ENCODE peak calls at places on chromosomes 1 and 21, in eight cellular contexts. V, H, I, B, S, W, E and R are unnamed samples.

GRCh38 chr1:230416430-230416829 is 9.7 kb downstream of the PGBD5 start:
- DNase-seq in W (no peak), H (no peak), V (no peak), I (no peak), B (no peak), S (no peak), E (no peak), R (no peak)

GRCh38 chr1:36112823-36113222 is 12.2 kb downstream of the COL8A2 start:
- DNase-seq in I (no peak), B (no peak), V (no peak), W (no peak), S (no peak), E (no peak), H (no peak), R (no peak)

GRCh38 chr1:202957733-202958543 is at the start of gene ADIPOR1:
- DNase-seq in I (peak), S (peak), B (peak), E (peak), V (peak), W (peak), H (peak), R (no peak)

GRCh38 chr1:6580119-6580587 is 359 bp downstream of the ZBTB48 start:
- DNase-seq in V (no peak), B (no peak), I (no peak), H (no peak), E (no peak), S (no peak), W (no peak), R (no peak)

GRCh38 chr1:111062081-111062480 is 77.8 kb downstream of the DRAM2 start:
- DNase-seq in S (no peak), W (no peak), I (no peak), H (no peak), E (peak), V (no peak), B (no peak), R (no peak)

GRCh38 chr1:245809361-245809760 is 654.6 kb downstream of the KIF26B start:
- DNase-seq in W (no peak), B (no peak), S (no peak), H (no peak), V (no peak), I (no peak), E (no peak), R (no peak)

GRCh38 chr1:23530750-23531651 is at the start of gene E2F2:
- DNase-seq in S (peak), V (no peak), B (peak), E (peak), I (peak), H (peak), W (peak), R (no peak)

GRCh38 chr1:202807367-202807925 is 775 bp downstream of the KDM5B start:
- DNase-seq in W (peak), E (no peak), S (peak), V (no peak), H (peak), I (no peak), B (no peak), R (no peak)

GRCh38 chr1:209510063-209510462 is 73.5 kb upstream of the CAMK1G start:
- DNase-seq in H (no peak), B (no peak), V (no peak), W (no peak), I (no peak), E (no peak), S (no peak), R (no peak)

GRCh38 chr1:47333578-47333921 is at the start of gene CMPK1:
- DNase-seq in H (peak), E (peak), S (peak), I (peak), V (peak), B (peak), W (peak), R (no peak)

GRCh38 chr1:160081261-160081936 is at the start of gene KCNJ9:
- DNase-seq in H (no peak), S (no peak), B (no peak), W (peak), I (no peak), E (no peak), V (no peak), R (no peak)

GRCh38 chr1:46539968-46540367 is 11.5 kb downstream of the KNCN start:
- DNase-seq in W (peak), S (no peak), E (peak), V (no peak), B (peak), H (no peak), I (no peak), R (no peak)

DNA sequence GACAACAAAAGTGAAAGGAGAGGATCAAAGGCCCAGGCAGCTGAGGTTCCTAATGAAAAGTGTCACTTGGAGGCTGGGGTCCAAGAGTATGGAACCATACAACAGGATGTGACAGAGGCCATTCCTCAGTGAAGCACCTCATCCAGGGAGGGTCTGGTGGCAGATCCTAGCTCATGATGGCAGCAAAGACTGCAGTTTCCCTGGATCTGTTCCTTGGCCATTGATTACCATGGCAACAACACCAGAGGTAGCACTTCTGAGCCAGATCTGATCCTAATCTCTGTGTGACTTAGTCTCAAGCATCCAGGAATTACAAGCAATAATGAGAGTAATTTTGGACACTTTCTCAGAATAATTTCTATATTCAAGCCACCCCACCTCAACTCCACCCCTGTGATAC is 12.9 kb downstream of the FAM177B start:
- DNase-seq in E (no peak), S (no peak), I (no peak), H (no peak), W (peak), V (no peak), B (peak), R (no peak)
- TF ChIP-seq CTCF in E (no peak), S (no peak), I (no peak), H (no peak), W (no peak), V (no peak), B (peak), R (no peak)

GRCh38 chr21:33977721-33978369 is 62.2 kb upstream of the ATP5PO start:
- DNase-seq in H (no peak), W (no peak), E (no peak), S (no peak), I (no peak), V (no peak), B (no peak), R (no peak)
- H3K4me3 ChIP-seq in H (no peak), W (no peak), E (no peak), S (no peak), I (no peak), V (no peak), B (no peak), R (no peak)

DNA sequence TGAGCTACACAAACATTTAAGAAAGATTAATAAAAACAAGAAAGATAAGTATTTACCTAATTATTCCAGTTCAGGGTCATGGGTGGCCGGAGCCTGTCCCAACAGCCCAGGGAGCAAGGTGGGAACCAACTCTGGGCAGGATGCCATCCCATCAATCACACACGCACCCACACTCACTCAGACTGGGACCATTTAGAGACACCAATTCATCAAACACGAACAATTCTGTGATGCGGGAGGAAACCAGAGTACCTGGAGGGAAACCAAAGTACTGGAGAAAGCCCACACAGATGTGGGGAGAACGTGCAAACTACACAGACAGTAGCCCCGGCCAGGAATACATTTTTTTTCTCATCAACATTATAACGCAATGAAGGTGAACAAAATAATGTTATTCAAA is 16.2 kb downstream of the WASF2 start:
- DNase-seq in W (no peak), B (no peak), H (no peak), I (no peak), E (no peak), S (no peak), V (no peak), R (no peak)
- TF ChIP-seq CTCF in W (no peak), B (no peak), H (no peak), I (no peak), E (no peak), S (no peak), V (no peak), R (no peak)

DNA sequence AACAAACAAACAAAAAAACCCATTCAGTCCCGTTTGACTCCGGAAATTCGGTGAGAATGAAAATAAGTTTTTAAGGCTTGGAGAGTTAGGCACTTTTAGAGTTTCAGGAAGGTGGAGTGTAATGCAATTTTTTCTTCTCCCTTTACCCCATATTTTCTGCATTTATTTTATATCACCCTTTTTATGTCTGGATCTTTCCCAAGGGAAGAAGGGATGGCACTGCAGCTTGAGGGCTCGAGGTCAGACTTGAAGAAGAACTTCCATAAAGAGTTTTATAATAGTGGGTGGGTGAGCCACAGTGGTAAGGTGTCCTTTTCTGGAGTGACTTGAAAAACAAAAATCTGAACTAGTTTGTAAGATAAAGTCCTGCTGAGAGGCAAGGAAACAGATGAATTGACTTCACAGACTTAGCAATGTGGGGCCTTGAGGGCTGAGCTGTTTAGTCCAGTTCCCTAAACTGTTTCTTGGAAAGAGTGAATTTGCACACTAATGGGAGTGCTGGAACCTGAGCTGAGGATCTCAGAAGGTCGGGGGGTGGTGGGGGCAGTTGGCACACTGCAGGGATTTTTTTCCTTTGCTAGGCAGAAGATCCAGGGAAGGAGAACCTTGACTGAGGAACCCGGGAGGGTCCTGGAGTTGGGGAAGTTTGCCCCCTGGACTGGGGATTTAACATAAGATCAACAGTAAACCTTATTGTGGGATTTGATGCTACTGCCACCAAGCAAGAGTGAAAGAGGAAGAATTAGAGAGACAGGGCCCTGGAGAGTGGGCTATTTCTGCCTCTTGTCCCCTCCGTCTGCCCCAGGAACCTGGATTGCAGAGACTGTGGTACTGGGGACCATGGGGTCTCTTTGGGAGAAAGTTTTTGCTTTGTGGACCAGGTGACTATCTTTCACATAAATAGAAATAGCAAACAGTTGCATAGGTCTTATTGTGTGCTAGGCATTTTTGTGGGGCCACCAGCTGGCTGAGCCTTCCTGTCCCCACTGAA is 1.8 kb upstream of the MEX3A start:
- DNase-seq in W (no peak), B (no peak), H (no peak), S (no peak), I (no peak), V (no peak), E (no peak), R (no peak)
- H3K4me3 ChIP-seq in W (no peak), B (no peak), H (no peak), S (peak), I (no peak), V (no peak), E (no peak), R (peak)